ENCODE peak calls at places on chromosomes 1 and 21, in nine cellular contexts. One of them, this sample, is unnamed.

GRCh38 chr1:248850124-248850523 is 8.8 kb downstream of the ZNF692 start:
- DNase-seq in psoas muscle: no peak
- DNase-seq in transverse colon: no peak
- DNase-seq in BJ: no peak
- DNase-seq in hepatocyte: no peak
- DNase-seq in SK-N-SH: no peak
- DNase-seq in heart right ventricle: no peak
- DNase-seq in uterus: no peak
- DNase-seq in WERI-Rb-1: no peak
- DNase-seq in this sample: no peak

GRCh38 chr1:95396557-95396956 is 162.5 kb downstream of the RWDD3 start:
- DNase-seq in BJ: no peak
- DNase-seq in heart right ventricle: no peak
- DNase-seq in WERI-Rb-1: no peak
- DNase-seq in psoas muscle: no peak
- DNase-seq in SK-N-SH: peak; percentile 41
- DNase-seq in hepatocyte: no peak
- DNase-seq in transverse colon: no peak
- DNase-seq in uterus: no peak
- DNase-seq in this sample: peak; percentile 53

GRCh38 chr1:167713330-167714081 is 8.3 kb upstream of the MPZL1 start:
- DNase-seq in hepatocyte: peak; percentile 39
- DNase-seq in psoas muscle: peak; percentile 66
- DNase-seq in transverse colon: peak; percentile 26
- DNase-seq in WERI-Rb-1: no peak
- DNase-seq in SK-N-SH: peak; percentile 51
- DNase-seq in uterus: peak; percentile 36
- DNase-seq in heart right ventricle: no peak
- DNase-seq in BJ: no peak
- DNase-seq in this sample: peak; percentile 37

GRCh38 chr1:47594627-47595026 is 156.8 kb downstream of the FOXD2 start:
- DNase-seq in BJ: no peak
- DNase-seq in heart right ventricle: no peak
- DNase-seq in psoas muscle: no peak
- DNase-seq in SK-N-SH: no peak
- DNase-seq in hepatocyte: no peak
- DNase-seq in uterus: no peak
- DNase-seq in transverse colon: no peak
- DNase-seq in WERI-Rb-1: no peak
- DNase-seq in this sample: no peak

GRCh38 chr1:165933446-165934170 is 106.2 kb downstream of the UCK2 start:
- DNase-seq in hepatocyte: no peak
- DNase-seq in SK-N-SH: no peak
- DNase-seq in transverse colon: no peak
- DNase-seq in BJ: no peak
- DNase-seq in uterus: no peak
- DNase-seq in psoas muscle: no peak
- DNase-seq in WERI-Rb-1: no peak
- DNase-seq in heart right ventricle: no peak
- DNase-seq in this sample: no peak

GRCh38 chr1:86649618-86650017 is 54.8 kb upstream of the SH3GLB1 start:
- DNase-seq in heart right ventricle: no peak
- DNase-seq in psoas muscle: peak; percentile 45
- DNase-seq in hepatocyte: no peak
- DNase-seq in BJ: no peak
- DNase-seq in WERI-Rb-1: no peak
- DNase-seq in uterus: no peak
- DNase-seq in SK-N-SH: no peak
- DNase-seq in transverse colon: no peak
- DNase-seq in this sample: no peak

GRCh38 chr1:85093644-85094043 is 45.3 kb upstream of the MCOLN3 start:
- DNase-seq in heart right ventricle: no peak
- DNase-seq in WERI-Rb-1: no peak
- DNase-seq in SK-N-SH: no peak
- DNase-seq in psoas muscle: no peak
- DNase-seq in hepatocyte: no peak
- DNase-seq in BJ: no peak
- DNase-seq in transverse colon: peak; percentile 24
- DNase-seq in uterus: no peak
- DNase-seq in this sample: no peak

GRCh38 chr1:202194328-202194648 is 689 bp downstream of the LGR6 start:
- DNase-seq in psoas muscle: no peak
- DNase-seq in BJ: no peak
- DNase-seq in heart right ventricle: no peak
- DNase-seq in uterus: no peak
- DNase-seq in hepatocyte: no peak
- DNase-seq in transverse colon: no peak
- DNase-seq in WERI-Rb-1: no peak
- DNase-seq in SK-N-SH: no peak
- DNase-seq in this sample: no peak

GRCh38 chr1:184150776-184151531 is 99.4 kb downstream of the TSEN15 start:
- DNase-seq in SK-N-SH: no peak
- DNase-seq in psoas muscle: peak; percentile 59
- DNase-seq in BJ: no peak
- DNase-seq in transverse colon: peak; percentile 13
- DNase-seq in heart right ventricle: no peak
- DNase-seq in uterus: no peak
- DNase-seq in WERI-Rb-1: no peak
- DNase-seq in hepatocyte: no peak
- DNase-seq in this sample: no peak

GRCh38 chr1:30919025-30919881 is 10.7 kb upstream of the SDC3 start:
- DNase-seq in heart right ventricle: no peak
- DNase-seq in WERI-Rb-1: no peak
- DNase-seq in uterus: no peak
- DNase-seq in SK-N-SH: no peak
- DNase-seq in hepatocyte: peak; percentile 80
- DNase-seq in psoas muscle: no peak
- DNase-seq in BJ: no peak
- DNase-seq in transverse colon: no peak
- DNase-seq in this sample: peak; percentile 30

GRCh38 chr1:193707271-193708015 is 521.0 kb upstream of the B3GALT2 start:
- DNase-seq in transverse colon: no peak
- DNase-seq in WERI-Rb-1: no peak
- DNase-seq in heart right ventricle: no peak
- DNase-seq in psoas muscle: no peak
- DNase-seq in uterus: no peak
- DNase-seq in SK-N-SH: no peak
- DNase-seq in BJ: peak; percentile 4
- DNase-seq in hepatocyte: no peak
- DNase-seq in this sample: no peak

GRCh38 chr21:39173999-39174398 is 9.3 kb downstream of the PSMG1 start:
- DNase-seq in WERI-Rb-1: no peak
- DNase-seq in uterus: no peak
- DNase-seq in transverse colon: no peak
- DNase-seq in BJ: no peak
- DNase-seq in psoas muscle: no peak
- DNase-seq in hepatocyte: no peak
- DNase-seq in heart right ventricle: no peak
- DNase-seq in SK-N-SH: no peak
- DNase-seq in this sample: no peak

GRCh38 chr21:39169906-39170305 is 13.3 kb downstream of the PSMG1 start:
- DNase-seq in WERI-Rb-1: no peak
- DNase-seq in SK-N-SH: no peak
- DNase-seq in BJ: no peak
- DNase-seq in transverse colon: no peak
- DNase-seq in psoas muscle: no peak
- DNase-seq in uterus: no peak
- DNase-seq in heart right ventricle: no peak
- DNase-seq in hepatocyte: no peak
- DNase-seq in this sample: no peak

GRCh38 chr21:39175665-39176064 is 7.6 kb downstream of the PSMG1 start:
- DNase-seq in BJ: no peak
- DNase-seq in SK-N-SH: no peak
- DNase-seq in transverse colon: no peak
- DNase-seq in WERI-Rb-1: no peak
- DNase-seq in psoas muscle: no peak
- DNase-seq in uterus: no peak
- DNase-seq in hepatocyte: no peak
- DNase-seq in heart right ventricle: no peak
- DNase-seq in this sample: no peak

GRCh38 chr21:39176312-39176711 is 6.9 kb downstream of the PSMG1 start:
- DNase-seq in heart right ventricle: no peak
- DNase-seq in hepatocyte: no peak
- DNase-seq in SK-N-SH: no peak
- DNase-seq in psoas muscle: no peak
- DNase-seq in BJ: no peak
- DNase-seq in uterus: no peak
- DNase-seq in transverse colon: no peak
- DNase-seq in WERI-Rb-1: no peak
- DNase-seq in this sample: no peak

DNA sequence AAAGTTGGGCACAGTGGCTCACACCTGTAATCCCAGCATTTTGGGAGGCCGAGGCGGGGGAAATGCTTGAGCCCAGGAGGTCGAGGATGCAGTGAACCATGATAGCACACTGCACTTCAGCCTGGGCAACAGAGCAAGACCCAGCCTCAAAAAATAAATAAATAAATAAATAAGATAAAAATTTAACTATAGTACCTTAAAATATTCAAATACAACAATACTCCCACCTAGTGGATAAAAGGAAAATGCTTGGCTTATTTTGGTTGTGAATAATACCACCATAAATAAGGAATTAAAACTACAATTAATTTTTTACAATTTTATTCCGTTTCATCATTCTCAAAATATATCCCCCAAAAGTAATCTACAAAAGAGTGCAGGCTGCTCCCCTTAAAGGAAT is 8.1 kb downstream of the PSMG1 start:
- DNase-seq in BJ: no peak
- DNase-seq in psoas muscle: no peak
- DNase-seq in hepatocyte: peak; percentile 29
- DNase-seq in WERI-Rb-1: no peak
- DNase-seq in transverse colon: no peak
- DNase-seq in uterus: no peak
- DNase-seq in SK-N-SH: no peak
- DNase-seq in heart right ventricle: no peak
- DNase-seq in this sample: no peak
- H3K36me3 ChIP-seq in BJ: peaks cover 12% of the 10 kb centered on the region
- H3K36me3 ChIP-seq in psoas muscle: peaks cover 61% of the 10 kb centered on the region
- H3K36me3 ChIP-seq in hepatocyte: no peaks in the 10 kb centered on the region
- H3K36me3 ChIP-seq in WERI-Rb-1: peaks cover 63% of the 10 kb centered on the region
- H3K36me3 ChIP-seq in transverse colon: no peaks in the 10 kb centered on the region
- H3K36me3 ChIP-seq in uterus: no peaks in the 10 kb centered on the region
- H3K36me3 ChIP-seq in SK-N-SH: peaks cover 53% of the 10 kb centered on the region
- H3K36me3 ChIP-seq in heart right ventricle: no peaks in the 10 kb centered on the region
- H3K36me3 ChIP-seq in this sample: peaks cover 50% of the 10 kb centered on the region

DNA sequence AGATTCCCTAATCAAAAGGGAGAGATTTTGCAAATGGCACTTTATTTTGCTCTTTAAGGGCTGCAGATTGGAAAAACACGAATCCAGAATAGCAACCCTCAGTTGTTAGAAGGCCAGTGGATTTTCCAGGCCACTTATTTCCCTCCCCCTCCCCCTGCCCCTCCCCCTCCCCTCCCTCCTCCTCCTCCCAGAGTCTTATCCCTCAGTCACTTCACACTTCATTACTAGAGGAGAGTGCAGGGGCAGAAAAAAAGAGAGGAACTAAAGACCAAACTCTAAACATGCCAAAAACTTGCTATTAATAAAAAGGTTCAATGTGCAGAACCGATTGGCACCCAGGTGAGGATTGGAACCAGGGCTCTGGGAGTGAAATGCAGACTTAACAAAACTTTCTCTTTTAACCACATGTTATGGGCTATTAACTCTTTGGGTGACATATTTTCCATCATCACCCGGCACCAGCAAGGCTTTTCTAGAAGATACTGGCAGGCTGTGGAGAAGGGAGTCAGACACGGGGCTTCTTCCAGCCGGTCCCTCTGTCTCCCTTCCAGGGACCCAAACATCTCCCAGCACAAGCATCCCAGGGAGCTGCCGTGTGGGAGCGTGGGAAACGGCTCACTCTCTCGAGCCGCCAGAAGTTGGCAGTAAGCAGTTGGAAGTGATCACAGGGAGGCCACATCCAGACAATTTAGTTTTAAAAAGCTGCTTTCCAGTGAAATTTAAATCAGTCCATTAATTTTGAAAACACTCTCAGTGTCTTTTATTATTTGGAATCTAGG is 13.6 kb downstream of the NID1 start:
- DNase-seq in uterus: no peak
- DNase-seq in heart right ventricle: peak; percentile 24
- DNase-seq in WERI-Rb-1: no peak
- DNase-seq in psoas muscle: no peak
- DNase-seq in SK-N-SH: no peak
- DNase-seq in transverse colon: no peak
- DNase-seq in hepatocyte: no peak
- DNase-seq in BJ: peak; percentile 7
- DNase-seq in this sample: no peak
- TF ChIP-seq CTCF in uterus: no peak
- TF ChIP-seq CTCF in heart right ventricle: no peak
- TF ChIP-seq CTCF in WERI-Rb-1: no peak
- TF ChIP-seq CTCF in psoas muscle: no peak
- TF ChIP-seq CTCF in SK-N-SH: no peak
- TF ChIP-seq CTCF in transverse colon: no peak
- TF ChIP-seq CTCF in hepatocyte: no peak
- TF ChIP-seq CTCF in BJ: peak; percentile 5
- TF ChIP-seq CTCF in this sample: no peak

GRCh38 chr1:178660484-178660883 is 64.6 kb upstream of the RALGPS2 start:
- DNase-seq in psoas muscle: no peak
- DNase-seq in BJ: no peak
- DNase-seq in transverse colon: no peak
- DNase-seq in uterus: no peak
- DNase-seq in WERI-Rb-1: no peak
- DNase-seq in SK-N-SH: no peak
- DNase-seq in heart right ventricle: no peak
- DNase-seq in hepatocyte: no peak
- DNase-seq in this sample: no peak
- H3K4me3 ChIP-seq in psoas muscle: no peak overlapping the region
- H3K4me3 ChIP-seq in BJ: no peak overlapping the region
- H3K4me3 ChIP-seq in transverse colon: no peak overlapping the region
- H3K4me3 ChIP-seq in uterus: no peak overlapping the region
- H3K4me3 ChIP-seq in WERI-Rb-1: no peak overlapping the region
- H3K4me3 ChIP-seq in SK-N-SH: no peak overlapping the region
- H3K4me3 ChIP-seq in heart right ventricle: no peak overlapping the region
- H3K4me3 ChIP-seq in hepatocyte: no peak overlapping the region
- H3K4me3 ChIP-seq in this sample: no peak overlapping the region

GRCh38 chr1:15368888-15369287 is 40.8 kb upstream of the EFHD2 start:
- DNase-seq in BJ: no peak
- DNase-seq in transverse colon: no peak
- DNase-seq in WERI-Rb-1: no peak
- DNase-seq in heart right ventricle: no peak
- DNase-seq in psoas muscle: no peak
- DNase-seq in hepatocyte: no peak
- DNase-seq in SK-N-SH: no peak
- DNase-seq in uterus: no peak
- DNase-seq in this sample: no peak

GRCh38 chr1:15370781-15371467 is 38.8 kb upstream of the EFHD2 start:
- DNase-seq in heart right ventricle: peak; percentile 56
- DNase-seq in SK-N-SH: peak; percentile 40
- DNase-seq in BJ: no peak
- DNase-seq in WERI-Rb-1: peak; percentile 31
- DNase-seq in uterus: peak; percentile 28
- DNase-seq in transverse colon: peak; percentile 36
- DNase-seq in psoas muscle: peak; percentile 57
- DNase-seq in hepatocyte: no peak
- DNase-seq in this sample: no peak

GRCh38 chr1:15364740-15365139 is 44.9 kb upstream of the EFHD2 start:
- DNase-seq in SK-N-SH: no peak
- DNase-seq in WERI-Rb-1: no peak
- DNase-seq in heart right ventricle: no peak
- DNase-seq in hepatocyte: no peak
- DNase-seq in transverse colon: no peak
- DNase-seq in psoas muscle: no peak
- DNase-seq in BJ: no peak
- DNase-seq in uterus: no peak
- DNase-seq in this sample: no peak

GRCh38 chr1:15371610-15372539 is 37.8 kb upstream of the EFHD2 start:
- DNase-seq in transverse colon: no peak
- DNase-seq in uterus: no peak
- DNase-seq in hepatocyte: no peak
- DNase-seq in heart right ventricle: peak; percentile 23
- DNase-seq in WERI-Rb-1: no peak
- DNase-seq in SK-N-SH: peak; percentile 44
- DNase-seq in psoas muscle: no peak
- DNase-seq in BJ: no peak
- DNase-seq in this sample: peak; percentile 18

GRCh38 chr1:15370268-15370667 is 39.4 kb upstream of the EFHD2 start:
- DNase-seq in WERI-Rb-1: no peak
- DNase-seq in psoas muscle: no peak
- DNase-seq in heart right ventricle: no peak
- DNase-seq in transverse colon: no peak
- DNase-seq in BJ: no peak
- DNase-seq in uterus: no peak
- DNase-seq in hepatocyte: no peak
- DNase-seq in SK-N-SH: no peak
- DNase-seq in this sample: no peak
- H3K36me3 ChIP-seq in WERI-Rb-1: no peaks in the 10 kb centered on the region
- H3K36me3 ChIP-seq in psoas muscle: no peaks in the 10 kb centered on the region
- H3K36me3 ChIP-seq in heart right ventricle: no peaks in the 10 kb centered on the region
- H3K36me3 ChIP-seq in transverse colon: no peaks in the 10 kb centered on the region
- H3K36me3 ChIP-seq in BJ: no peaks in the 10 kb centered on the region
- H3K36me3 ChIP-seq in uterus: no peaks in the 10 kb centered on the region
- H3K36me3 ChIP-seq in hepatocyte: no peaks in the 10 kb centered on the region
- H3K36me3 ChIP-seq in SK-N-SH: no peaks in the 10 kb centered on the region
- H3K36me3 ChIP-seq in this sample: no peaks in the 10 kb centered on the region

This sample was measured in BE2C.